ENCODE peak calls at places on chromosome 21, in four cellular contexts. U, Y, I and E are unnamed samples.

GRCh38 chr21:36126166-36126565 is 8.7 kb upstream of the CBR3 start:
- DNase-seq in U (no peak), Y (no peak), I (no peak), E (no peak)

GRCh38 chr21:17391811-17392340 is 121.0 kb upstream of the CXADR start:
- DNase-seq in U (no peak), Y (peak; percentile 24), I (no peak), E (no peak)

GRCh38 chr21:46392921-46393320 is 65.8 kb upstream of the DIP2A start:
- DNase-seq in U (no peak), Y (no peak), I (peak; percentile 70), E (no peak)

GRCh38 chr21:40516336-40516735 is 330.6 kb downstream of the DSCAM start:
- DNase-seq in U (no peak), Y (no peak), I (no peak), E (no peak)

GRCh38 chr21:42724226-42724920 is 71.0 kb downstream of the PDE9A start:
- DNase-seq in U (no peak), Y (no peak), I (peak; percentile 96), E (no peak)

GRCh38 chr21:42833859-42834729 is 45.2 kb downstream of the WDR4 start:
- DNase-seq in U (no peak), Y (no peak), I (no peak), E (peak; percentile 19)

GRCh38 chr21:42161401-42161956 is 57.5 kb upstream of the ABCG1 start:
- DNase-seq in U (no peak), Y (no peak), I (no peak), E (peak; percentile 32)

GRCh38 chr21:28518620-28519019 is 474.1 kb downstream of the LTN1 start:
- DNase-seq in U (no peak), Y (no peak), I (peak; percentile 20), E (no peak)

GRCh38 chr21:33268736-33269441 is 2.7 kb downstream of the IL10RB start:
- DNase-seq in U (no peak), Y (peak; percentile 90), I (no peak), E (no peak)

GRCh38 chr21:32412998-32413504 is 545 bp downstream of the EVA1C start:
- DNase-seq in U (peak; percentile 19), Y (no peak), I (peak; percentile 49), E (no peak)

GRCh38 chr21:46551636-46552241 is 53.1 kb downstream of the S100B start:
- DNase-seq in U (peak; percentile 61), Y (no peak), I (no peak), E (peak; percentile 58)

GRCh38 chr21:44706706-44707615 is 4.4 kb downstream of the TSPEAR start:
- DNase-seq in U (no peak), Y (no peak), I (no peak), E (no peak)